ENCODE peak calls at places on chromosome 10, in six cellular contexts. One of them, this sample, is unnamed.
A peak's percentile ranks its signal among the peaks of the same experiment; 100 is the strongest.

GRCh38 chr10:73991846-73992245 is 6.1 kb upstream of the VCL start:
- DNase-seq in trophoblast cell: no peak
- DNase-seq in mesenchymal stem cell: no peak
- DNase-seq in H1: no peak
- DNase-seq in IMR-90: no peak
- DNase-seq in neuronal stem cell: no peak
- DNase-seq in this sample: no peak

GRCh38 chr10:62393237-62393636 is 19.1 kb downstream of the ZNF365 start:
- DNase-seq in trophoblast cell: no peak
- DNase-seq in IMR-90: no peak
- DNase-seq in neuronal stem cell: no peak
- DNase-seq in H1: no peak
- DNase-seq in mesenchymal stem cell: no peak
- DNase-seq in this sample: no peak

GRCh38 chr10:54843085-54843646 is 42.1 kb upstream of the PCDH15 start:
- DNase-seq in mesenchymal stem cell: no peak
- DNase-seq in neuronal stem cell: no peak
- DNase-seq in H1: no peak
- DNase-seq in trophoblast cell: no peak
- DNase-seq in IMR-90: no peak
- DNase-seq in this sample: no peak

GRCh38 chr10:37856881-37857286 is 526 bp downstream of the ZNF248 start:
- DNase-seq in mesenchymal stem cell: no peak
- DNase-seq in trophoblast cell: peak; percentile 0
- DNase-seq in H1: no peak
- DNase-seq in IMR-90: no peak
- DNase-seq in neuronal stem cell: no peak
- DNase-seq in this sample: no peak

GRCh38 chr10:64396105-64396504 is 874.9 kb downstream of the REEP3 start:
- DNase-seq in trophoblast cell: no peak
- DNase-seq in H1: no peak
- DNase-seq in mesenchymal stem cell: peak; percentile 60
- DNase-seq in neuronal stem cell: peak; percentile 11
- DNase-seq in IMR-90: peak; percentile 55
- DNase-seq in this sample: no peak

GRCh38 chr10:63114031-63114814 is 18.9 kb upstream of the NRBF2 start:
- DNase-seq in mesenchymal stem cell: peak; percentile 86
- DNase-seq in neuronal stem cell: no peak
- DNase-seq in IMR-90: peak; percentile 88
- DNase-seq in H1: no peak
- DNase-seq in trophoblast cell: peak; percentile 83
- DNase-seq in this sample: no peak

GRCh38 chr10:70458329-70459060 is 17.0 kb upstream of the NODAL start:
- DNase-seq in neuronal stem cell: peak; percentile 41
- DNase-seq in mesenchymal stem cell: peak; percentile 87
- DNase-seq in IMR-90: peak; percentile 73
- DNase-seq in trophoblast cell: no peak
- DNase-seq in H1: no peak
- DNase-seq in this sample: peak; percentile 57

GRCh38 chr10:78964952-78965633 is 103.7 kb upstream of the ZMIZ1 start:
- DNase-seq in IMR-90: peak; percentile 60
- DNase-seq in H1: peak; percentile 80
- DNase-seq in trophoblast cell: peak; percentile 84
- DNase-seq in neuronal stem cell: peak; percentile 69
- DNase-seq in mesenchymal stem cell: peak; percentile 65
- DNase-seq in this sample: peak; percentile 96

GRCh38 chr10:91410638-91411367 is 659 bp downstream of the HECTD2 start:
- DNase-seq in neuronal stem cell: no peak
- DNase-seq in trophoblast cell: no peak
- DNase-seq in H1: no peak
- DNase-seq in IMR-90: peak; percentile 63
- DNase-seq in mesenchymal stem cell: peak; percentile 63
- DNase-seq in this sample: no peak

GRCh38 chr10:91574236-91574635 is 58.6 kb downstream of the PPP1R3C start:
- DNase-seq in mesenchymal stem cell: no peak
- DNase-seq in trophoblast cell: no peak
- DNase-seq in H1: no peak
- DNase-seq in IMR-90: no peak
- DNase-seq in neuronal stem cell: no peak
- DNase-seq in this sample: no peak

GRCh38 chr10:130932326-130933007 is 379.1 kb downstream of the TCERG1L start:
- DNase-seq in mesenchymal stem cell: no peak
- DNase-seq in H1: no peak
- DNase-seq in IMR-90: no peak
- DNase-seq in trophoblast cell: no peak
- DNase-seq in neuronal stem cell: no peak
- DNase-seq in this sample: peak; percentile 15

GRCh38 chr10:75926763-75927162 is 495.3 kb downstream of the LRMDA start:
- DNase-seq in mesenchymal stem cell: no peak
- DNase-seq in neuronal stem cell: no peak
- DNase-seq in IMR-90: peak; percentile 19
- DNase-seq in trophoblast cell: no peak
- DNase-seq in H1: no peak
- DNase-seq in this sample: no peak

GRCh38 chr10:24958701-24959392 is 6.4 kb upstream of the PRTFDC1 start:
- DNase-seq in mesenchymal stem cell: peak; percentile 76
- DNase-seq in trophoblast cell: no peak
- DNase-seq in neuronal stem cell: no peak
- DNase-seq in H1: no peak
- DNase-seq in IMR-90: peak; percentile 80
- DNase-seq in this sample: no peak

GRCh38 chr10:87511526-87511925 is 6.8 kb downstream of the MINPP1 start:
- DNase-seq in H1: no peak
- DNase-seq in IMR-90: no peak
- DNase-seq in mesenchymal stem cell: no peak
- DNase-seq in neuronal stem cell: no peak
- DNase-seq in trophoblast cell: no peak
- DNase-seq in this sample: no peak

GRCh38 chr10:87505366-87506113 is 847 bp downstream of the MINPP1 start:
- DNase-seq in mesenchymal stem cell: peak; percentile 77
- DNase-seq in neuronal stem cell: peak; percentile 35
- DNase-seq in H1: no peak
- DNase-seq in trophoblast cell: peak; percentile 65
- DNase-seq in IMR-90: peak; percentile 61
- DNase-seq in this sample: peak; percentile 70

GRCh38 chr10:87507879-87508278 is 3.2 kb downstream of the MINPP1 start:
- DNase-seq in H1: no peak
- DNase-seq in mesenchymal stem cell: no peak
- DNase-seq in IMR-90: no peak
- DNase-seq in trophoblast cell: no peak
- DNase-seq in neuronal stem cell: no peak
- DNase-seq in this sample: no peak

GRCh38 chr10:87506988-87507387 is 2.3 kb downstream of the MINPP1 start:
- DNase-seq in H1: no peak
- DNase-seq in IMR-90: no peak
- DNase-seq in neuronal stem cell: no peak
- DNase-seq in trophoblast cell: no peak
- DNase-seq in mesenchymal stem cell: no peak
- DNase-seq in this sample: no peak

GRCh38 chr10:87510025-87510424 is 5.3 kb downstream of the MINPP1 start:
- DNase-seq in IMR-90: no peak
- DNase-seq in H1: no peak
- DNase-seq in trophoblast cell: no peak
- DNase-seq in neuronal stem cell: no peak
- DNase-seq in mesenchymal stem cell: no peak
- DNase-seq in this sample: no peak
- H4K91ac ChIP-seq in IMR-90: no peak overlapping the region
- H4K91ac ChIP-seq in H1: no peak overlapping the region
- H4K91ac ChIP-seq in trophoblast cell: no peak overlapping the region
- H4K91ac ChIP-seq in neuronal stem cell: no peak overlapping the region
- H4K91ac ChIP-seq in mesenchymal stem cell: no peak overlapping the region
- H4K91ac ChIP-seq in this sample: no peak overlapping the region

GRCh38 chr10:42690449-42691360 is 52.3 kb upstream of the ZNF33B start:
- DNase-seq in trophoblast cell: no peak
- DNase-seq in H1: no peak
- DNase-seq in IMR-90: no peak
- DNase-seq in mesenchymal stem cell: no peak
- DNase-seq in neuronal stem cell: no peak
- DNase-seq in this sample: peak; percentile 80
- H4K91ac ChIP-seq in trophoblast cell: no peak overlapping the region
- H4K91ac ChIP-seq in H1: no peak overlapping the region
- H4K91ac ChIP-seq in IMR-90: no peak overlapping the region
- H4K91ac ChIP-seq in mesenchymal stem cell: no peak overlapping the region
- H4K91ac ChIP-seq in neuronal stem cell: no peak overlapping the region
- H4K91ac ChIP-seq in this sample: no peak overlapping the region

GRCh38 chr10:133212853-133213494 is 17.0 kb upstream of the UTF1 start:
- DNase-seq in H1: no peak
- DNase-seq in neuronal stem cell: no peak
- DNase-seq in IMR-90: no peak
- DNase-seq in mesenchymal stem cell: no peak
- DNase-seq in trophoblast cell: no peak
- DNase-seq in this sample: no peak
- H4K91ac ChIP-seq in H1: no peak overlapping the region
- H4K91ac ChIP-seq in neuronal stem cell: no peak overlapping the region
- H4K91ac ChIP-seq in IMR-90: no peak overlapping the region
- H4K91ac ChIP-seq in mesenchymal stem cell: no peak overlapping the region
- H4K91ac ChIP-seq in trophoblast cell: no peak overlapping the region
- H4K91ac ChIP-seq in this sample: no peak overlapping the region

GRCh38 chr10:82882722-82883121 is 1007.7 kb downstream of the NRG3 start:
- DNase-seq in mesenchymal stem cell: no peak
- DNase-seq in H1: no peak
- DNase-seq in neuronal stem cell: no peak
- DNase-seq in IMR-90: no peak
- DNase-seq in trophoblast cell: no peak
- DNase-seq in this sample: no peak
- H4K91ac ChIP-seq in mesenchymal stem cell: no peak overlapping the region
- H4K91ac ChIP-seq in H1: no peak overlapping the region
- H4K91ac ChIP-seq in neuronal stem cell: no peak overlapping the region
- H4K91ac ChIP-seq in IMR-90: no peak overlapping the region
- H4K91ac ChIP-seq in trophoblast cell: no peak overlapping the region
- H4K91ac ChIP-seq in this sample: no peak overlapping the region

GRCh38 chr10:16679511-16679910 is 137.7 kb downstream of the RSU1 start:
- DNase-seq in trophoblast cell: no peak
- DNase-seq in mesenchymal stem cell: no peak
- DNase-seq in neuronal stem cell: no peak
- DNase-seq in H1: no peak
- DNase-seq in IMR-90: no peak
- DNase-seq in this sample: no peak
- H4K91ac ChIP-seq in trophoblast cell: no peak overlapping the region
- H4K91ac ChIP-seq in mesenchymal stem cell: no peak overlapping the region
- H4K91ac ChIP-seq in neuronal stem cell: no peak overlapping the region
- H4K91ac ChIP-seq in H1: no peak overlapping the region
- H4K91ac ChIP-seq in IMR-90: no peak overlapping the region
- H4K91ac ChIP-seq in this sample: no peak overlapping the region